ENCODE peak calls at places on chromosomes 4 and X, in nine cellular contexts. L is fibroblast of mammary gland, E is OCI-LY7, R is transverse colon, S is HFF-Myc, G is hepatocyte, W is GM23248, O is pancreas, Z is coronary artery. Y is an unnamed sample.
A peak's percentile ranks its signal among the peaks of the same experiment; 100 is the strongest.

GRCh38 chr4:46927201-46927600 is 18.2 kb upstream of the COX7B2 start:
- DNase-seq in L (no peak), S (no peak), E (no peak), G (no peak), W (no peak), O (no peak), Z (no peak), R (no peak), Y (no peak)

GRCh38 chr4:7701866-7702649 is 237.6 kb downstream of the AFAP1 start:
- DNase-seq in R (no peak), W (peak; percentile 12), L (no peak), E (no peak), O (peak; percentile 58), Z (no peak), G (no peak), S (no peak), Y (peak; percentile 8)

GRCh38 chrX:132568291-132568690 is 79.5 kb upstream of the MBNL3 start:
- DNase-seq in L (no peak), Z (no peak), S (no peak), G (no peak), W (no peak), R (no peak), E (no peak), O (no peak), Y (no peak)

GRCh38 chrX:41301438-41301824 is 32.5 kb upstream of the DDX3X start:
- DNase-seq in W (no peak), R (no peak), Z (no peak), L (no peak), O (no peak), S (no peak), G (no peak), E (no peak), Y (no peak)

GRCh38 chrX:75106772-75107171 is 49.3 kb downstream of the ABCB7 start:
- DNase-seq in O (no peak), S (no peak), E (no peak), W (no peak), Z (no peak), L (no peak), R (no peak), G (no peak), Y (no peak)

GRCh38 chr4:113958766-113959540 is 20.5 kb downstream of the ARSJ start:
- DNase-seq in G (peak; percentile 69), R (no peak), L (peak; percentile 96), E (no peak), O (no peak), W (peak; percentile 88), Z (no peak), S (peak; percentile 97), Y (peak; percentile 87)

GRCh38 chrX:111095974-111096870 is at the start of gene PAK3:
- DNase-seq in R (peak; percentile 14), G (peak; percentile 66), O (peak; percentile 79), E (no peak), W (peak; percentile 15), Z (peak; percentile 75), L (peak; percentile 48), S (peak; percentile 3), Y (peak; percentile 58)

GRCh38 chrX:9327747-9328145 is 137.1 kb upstream of the TBL1X start:
- DNase-seq in S (no peak), G (no peak), W (peak; percentile 57), Z (no peak), L (peak; percentile 75), O (no peak), E (no peak), R (no peak), Y (peak; percentile 31)

GRCh38 chr4:176964116-176964691 is 171.5 kb upstream of the VEGFC start:
- DNase-seq in O (no peak), Z (no peak), L (peak; percentile 25), S (no peak), G (no peak), E (peak; percentile 1), R (no peak), W (no peak), Y (peak; percentile 59)

GRCh38 chr4:84892950-84893349 is 73.5 kb downstream of the WDFY3 start:
- DNase-seq in W (no peak), Z (no peak), O (no peak), L (no peak), S (no peak), E (no peak), G (no peak), R (no peak), Y (no peak)

GRCh38 chr4:183541081-183542045 is 36.5 kb downstream of the ING2 start:
- DNase-seq in L (peak; percentile 16), S (no peak), R (no peak), W (no peak), E (no peak), G (peak; percentile 14), Z (no peak), O (no peak), Y (no peak)

GRCh38 chr4:183469936-183470335 is 25.5 kb downstream of the CDKN2AIP start:
- DNase-seq in G (no peak), L (peak; percentile 14), R (no peak), W (peak; percentile 39), S (no peak), O (no peak), Z (no peak), E (no peak), Y (peak; percentile 83)

DNA sequence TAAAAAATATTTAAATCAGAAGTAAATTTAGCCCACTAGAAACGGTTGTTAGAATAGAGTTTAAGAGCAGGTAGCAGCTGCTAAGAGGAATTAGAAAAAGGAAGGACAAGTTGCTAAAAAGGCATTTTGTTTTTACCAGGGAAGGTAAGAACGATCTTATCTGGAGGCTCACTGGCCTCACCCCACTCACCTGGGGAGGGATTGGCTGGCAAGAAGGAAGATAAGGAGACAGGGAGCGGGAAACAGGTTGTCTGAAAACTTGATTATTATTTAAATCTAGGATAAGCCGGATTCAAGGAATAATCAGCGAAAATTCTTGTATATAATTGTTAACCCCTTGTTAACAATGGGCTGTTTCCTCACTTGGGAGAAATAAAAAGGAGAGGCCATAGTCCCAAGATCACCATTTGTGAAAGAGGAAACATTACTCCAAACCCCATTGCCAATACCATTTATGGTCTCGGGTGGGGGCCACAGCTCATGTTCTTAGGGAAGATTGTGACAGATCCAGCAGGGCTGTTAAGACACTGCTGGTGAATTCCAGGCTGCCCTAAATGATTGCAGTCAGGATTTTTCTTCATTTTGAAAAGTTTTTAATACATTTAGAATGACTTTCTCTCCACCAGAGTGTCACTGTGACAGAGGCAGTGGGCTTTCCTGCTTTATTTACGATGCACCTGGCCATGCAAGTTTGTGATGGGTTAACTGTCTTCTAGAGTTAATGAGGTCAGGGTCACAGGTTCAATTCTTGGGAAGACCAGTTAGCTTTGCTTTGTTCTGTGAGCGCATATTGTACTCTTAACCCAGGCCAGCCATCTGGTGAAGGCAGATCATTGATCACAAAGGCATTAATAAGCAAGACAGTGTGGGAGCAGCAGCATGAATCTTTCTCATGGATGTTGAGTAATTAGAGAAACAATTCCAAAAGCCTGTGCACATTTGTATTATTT is 106.6 kb downstream of the CEP135 start:
- DNase-seq in W (no peak), O (no peak), E (no peak), R (peak; percentile 20), L (no peak), S (no peak), G (peak; percentile 27), Z (no peak), Y (no peak)
- H3K4me3 ChIP-seq in W (no peak overlapping the region), O (no peak overlapping the region), E (no peak overlapping the region), R (no peak overlapping the region), L (no peak overlapping the region), S (no peak overlapping the region), G (no peak overlapping the region), Z (no peak overlapping the region), Y (no peak overlapping the region)

DNA sequence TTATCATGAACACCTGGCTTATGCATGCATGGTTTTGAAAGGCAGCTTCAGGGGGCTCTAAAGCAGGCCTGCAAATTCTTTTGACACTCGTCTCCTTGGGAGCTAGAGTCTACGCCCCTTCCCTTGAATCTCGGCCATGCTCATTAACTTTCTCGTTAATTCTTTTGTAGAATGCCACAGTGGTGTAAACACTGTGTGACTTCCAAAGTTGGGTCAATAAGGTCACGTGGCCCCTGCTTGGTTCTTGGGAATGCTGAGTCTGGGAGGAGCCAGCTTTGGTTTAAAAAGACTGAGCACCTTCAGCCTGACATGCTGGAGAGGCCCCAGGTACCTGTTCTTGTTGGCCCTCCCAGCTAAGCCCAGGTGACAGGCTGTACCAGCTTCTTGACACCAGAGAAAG is 228.4 kb downstream of the DHRSX start:
- DNase-seq in O (no peak), W (no peak), L (no peak), G (no peak), S (no peak), E (no peak), R (no peak), Z (no peak), Y (no peak)
- H3K4me3 ChIP-seq in O (no peak overlapping the region), W (no peak overlapping the region), L (no peak overlapping the region), G (no peak overlapping the region), S (no peak overlapping the region), E (no peak overlapping the region), R (no peak overlapping the region), Z (no peak overlapping the region), Y (no peak overlapping the region)

GRCh38 chrX:34656467-34656841 is 631 bp downstream of the TMEM47 start:
- DNase-seq in Z (no peak), R (no peak), E (no peak), O (peak; percentile 53), G (peak; percentile 19), W (peak; percentile 39), L (no peak), S (no peak), Y (no peak)

GRCh38 chrX:34653811-34654210 is 3.3 kb downstream of the TMEM47 start:
- DNase-seq in S (no peak), L (no peak), R (no peak), Z (no peak), G (no peak), E (no peak), O (no peak), W (peak; percentile 52), Y (no peak)

GRCh38 chrX:34655496-34656258 is 1.4 kb downstream of the TMEM47 start:
- DNase-seq in Z (no peak), G (no peak), W (peak; percentile 39), S (no peak), O (no peak), L (no peak), E (no peak), R (no peak), Y (no peak)

GRCh38 chrX:34656842-34657780 is at the start of gene TMEM47:
- DNase-seq in O (peak; percentile 84), S (no peak), G (peak; percentile 93), L (peak; percentile 58), R (peak; percentile 71), Z (peak; percentile 80), E (no peak), W (peak; percentile 84), Y (peak; percentile 54)

GRCh38 chrX:34654939-34655338 is 2.1 kb downstream of the TMEM47 start:
- DNase-seq in O (no peak), L (no peak), E (no peak), S (no peak), Z (no peak), G (no peak), W (peak; percentile 26), R (no peak), Y (no peak)
- H3K4me3 ChIP-seq in O (no peak overlapping the region), L (peak overlapping the region; percentile 67), E (no peak overlapping the region), S (peak overlapping the region; percentile 54), Z (peak overlapping the region; percentile 84), G (peak overlapping the region; percentile 74), W (peak overlapping the region; percentile 95), R (peak overlapping the region; percentile 56), Y (no peak overlapping the region)

DNA sequence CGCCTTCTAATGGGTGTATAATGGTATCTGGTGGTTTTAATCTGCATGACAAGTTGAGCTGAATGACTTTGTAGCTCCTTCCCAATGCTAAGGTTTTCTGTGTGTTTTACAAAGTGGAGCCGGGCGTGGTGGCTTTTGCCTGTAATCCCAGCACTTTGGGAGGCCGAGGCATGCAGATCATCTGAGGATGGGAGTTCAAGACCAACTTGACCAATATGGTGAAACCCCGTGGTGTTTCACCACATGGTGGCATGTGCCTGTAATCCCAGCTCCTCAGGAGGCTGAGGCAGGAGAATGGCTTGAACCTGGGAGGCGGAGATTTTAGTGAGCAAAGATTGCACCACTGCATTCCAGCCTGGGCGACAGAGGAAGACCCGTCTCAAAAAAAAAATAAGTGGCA is 28.9 kb downstream of the ARFIP1 start:
- DNase-seq in L (no peak), G (no peak), Z (no peak), O (no peak), S (no peak), W (no peak), R (no peak), E (no peak), Y (no peak)
- H3K4me3 ChIP-seq in L (no peak overlapping the region), G (no peak overlapping the region), Z (no peak overlapping the region), O (no peak overlapping the region), S (no peak overlapping the region), W (no peak overlapping the region), R (no peak overlapping the region), E (no peak overlapping the region), Y (no peak overlapping the region)

Y was measured in epithelial cell of esophagus.